ENCODE peak calls at places on chromosomes 12 and 14, in ten cellular contexts. X is T-cell; K is stimulated activated CD4-positive, alpha-beta T cell treated with anti-CD3 and anti-CD28 coated beads, Interleukin-1b, Interleukin-23, amount 100 ng/mL, for 1 hour; A is HT-29; H is CD8-positive, alpha-beta T cell; L is mucosa of gallbladder; V is left ventricle myocardium inferior; I is endothelial cell; G is lower leg skin; D is sigmoid colon. E is an unnamed sample.

GRCh38 chr12:77830502-77830901 is at the start of gene NAV3:
- DNase-seq in X (no peak), K (no peak), A (peak), H (no peak), L (no peak), V (no peak), I (no peak), G (no peak), D (no peak), E (no peak)

GRCh38 chr12:50302686-50303085 is 19.4 kb upstream of the LIMA1 start:
- DNase-seq in X (no peak), K (no peak), A (no peak), H (no peak), L (no peak), V (no peak), I (no peak), G (no peak), D (no peak), E (no peak)

GRCh38 chr12:29867823-29868222 is 84.1 kb upstream of the TMTC1 start:
- DNase-seq in X (no peak), K (no peak), A (no peak), H (no peak), L (no peak), V (no peak), I (no peak), G (no peak), D (no peak), E (no peak)

GRCh38 chr14:58809520-58809919 is 171.8 kb downstream of the DACT1 start:
- DNase-seq in X (no peak), K (no peak), A (no peak), H (no peak), L (no peak), V (no peak), I (no peak), G (no peak), D (no peak), E (no peak)

GRCh38 chr14:91254456-91254855 is 10.0 kb upstream of the GPR68 start:
- DNase-seq in X (no peak), K (no peak), A (no peak), H (no peak), L (no peak), V (no peak), I (no peak), G (no peak), D (no peak), E (no peak)

GRCh38 chr12:79842630-79843029 is 92.3 kb downstream of the PPP1R12A start:
- DNase-seq in X (no peak), K (no peak), A (no peak), H (no peak), L (no peak), V (no peak), I (no peak), G (no peak), D (no peak), E (no peak)

GRCh38 chr12:10031318-10031717 is 836 bp downstream of the CLEC9A start:
- DNase-seq in X (no peak), K (no peak), A (no peak), H (no peak), L (no peak), V (no peak), I (no peak), G (no peak), D (no peak), E (no peak)

GRCh38 chr14:89374908-89375307 is 42.1 kb downstream of the FOXN3 start:
- DNase-seq in X (no peak), K (no peak), A (no peak), H (no peak), L (no peak), V (no peak), I (no peak), G (no peak), D (no peak), E (no peak)

GRCh38 chr14:94392510-94392935 is 4.1 kb upstream of the SERPINA1 start:
- DNase-seq in X (no peak), K (no peak), A (no peak), H (no peak), L (peak), V (no peak), I (no peak), G (no peak), D (peak), E (no peak)

GRCh38 chr14:36647827-36648753 is 13.6 kb upstream of the PAX9 start:
- DNase-seq in X (no peak), K (no peak), A (no peak), H (no peak), L (no peak), V (no peak), I (peak), G (no peak), D (no peak), E (peak)

GRCh38 chr12:82955020-82955419 is 268.3 kb downstream of the TMTC2 start:
- DNase-seq in X (no peak), K (no peak), A (no peak), H (no peak), L (no peak), V (no peak), I (no peak), G (no peak), D (no peak), E (no peak)

GRCh38 chr14:99660006-99660566 is 15.2 kb downstream of the HHIPL1 start:
- DNase-seq in X (no peak), K (no peak), A (no peak), H (no peak), L (no peak), V (no peak), I (no peak), G (no peak), D (no peak), E (no peak)

GRCh38 chr14:71103662-71104484 is 196.6 kb downstream of the PCNX1 start:
- DNase-seq in X (no peak), K (no peak), A (peak), H (no peak), L (no peak), V (no peak), I (peak), G (no peak), D (no peak), E (peak)

GRCh38 chr14:103020271-103020910 is 37.0 kb downstream of the CDC42BPB start:
- DNase-seq in X (no peak), K (no peak), A (no peak), H (no peak), L (no peak), V (no peak), I (no peak), G (no peak), D (no peak), E (no peak)

GRCh38 chr12:126858586-126858985 is 1408.4 kb upstream of the TMEM132C start:
- DNase-seq in X (no peak), K (no peak), A (no peak), H (no peak), L (no peak), V (no peak), I (no peak), G (no peak), D (no peak), E (no peak)

GRCh38 chr12:63915105-63915830 is 70.8 kb downstream of the SRGAP1 start:
- DNase-seq in X (no peak), K (no peak), A (peak), H (no peak), L (no peak), V (no peak), I (no peak), G (no peak), D (no peak), E (peak)

GRCh38 chr14:103923863-103924262 is 4.4 kb upstream of the TDRD9 start:
- DNase-seq in X (no peak), K (no peak), A (no peak), H (no peak), L (no peak), V (peak), I (peak), G (peak), D (no peak), E (no peak)

GRCh38 chr14:89245802-89246201 is 171.2 kb downstream of the FOXN3 start:
- DNase-seq in X (no peak), K (no peak), A (no peak), H (no peak), L (no peak), V (no peak), I (no peak), G (no peak), D (no peak), E (no peak)

GRCh38 chr12:3282271-3282670 is 205.1 kb downstream of the TSPAN9 start:
- DNase-seq in X (no peak), K (no peak), A (no peak), H (no peak), L (no peak), V (no peak), I (no peak), G (no peak), D (no peak), E (no peak)

GRCh38 chr14:35687335-35687939 is 121.7 kb downstream of the RALGAPA1 start:
- DNase-seq in X (peak), K (no peak), A (peak), H (no peak), L (peak), V (no peak), I (peak), G (no peak), D (no peak), E (peak)

GRCh38 chr12:111034148-111034910 is 114.0 kb upstream of the MYL2 start:
- DNase-seq in X (no peak), K (no peak), A (no peak), H (no peak), L (no peak), V (no peak), I (peak), G (no peak), D (no peak), E (no peak)

GRCh38 chr12:50927356-50927755 is 25.0 kb upstream of the HIGD1C start:
- DNase-seq in X (no peak), K (no peak), A (no peak), H (no peak), L (peak), V (no peak), I (no peak), G (no peak), D (no peak), E (no peak)

GRCh38 chr12:114961491-114961890 is 277.5 kb upstream of the TBX3 start:
- DNase-seq in X (no peak), K (no peak), A (no peak), H (no peak), L (no peak), V (no peak), I (no peak), G (no peak), D (no peak), E (no peak)

GRCh38 chr12:107395817-107396216 is 289.8 kb upstream of the PWP1 start:
- DNase-seq in X (no peak), K (no peak), A (no peak), H (no peak), L (no peak), V (no peak), I (no peak), G (no peak), D (no peak), E (no peak)

GRCh38 chr14:74945261-74945851 is 10.0 kb downstream of the PGF start:
- DNase-seq in X (no peak), K (no peak), A (no peak), H (no peak), L (no peak), V (no peak), I (peak), G (no peak), D (peak), E (peak)